ENCODE peak calls at places on chromosome 18, in four cellular contexts. M is AML-193, C is EH, G is NCI-H1417. U is an unnamed sample.

GRCh38 chr18:497688-498087 is 2.8 kb downstream of the COLEC12 start:
- DNase-seq in M (no peak), C (no peak), G (no peak), U (no peak)

GRCh38 chr18:42706618-42707017 is 408.9 kb downstream of the RIT2 start:
- DNase-seq in G (peak), C (no peak), M (no peak), U (peak)

GRCh38 chr18:44679056-44679911 is 1.4 kb upstream of the SETBP1 start:
- DNase-seq in C (peak), M (peak), G (peak), U (peak)

GRCh38 chr18:24987271-24987932 is 364.6 kb downstream of the ZNF521 start:
- DNase-seq in C (peak), G (no peak), M (no peak), U (no peak)

GRCh38 chr18:74567805-74568204 is 29.9 kb upstream of the ZNF407 start:
- DNase-seq in M (peak), G (no peak), C (no peak), U (no peak)

GRCh38 chr18:24538421-24539264 is 78.2 kb downstream of the HRH4 start:
- DNase-seq in C (no peak), M (no peak), G (peak), U (no peak)

GRCh38 chr18:59988098-59988706 is 88.4 kb downstream of the PMAIP1 start:
- DNase-seq in C (peak), M (peak), G (peak), U (peak)

GRCh38 chr18:808502-808901 is 3.5 kb downstream of the YES1 start:
- DNase-seq in M (no peak), G (no peak), C (peak), U (no peak)

GRCh38 chr18:28075501-28075900 is 101.4 kb downstream of the CDH2 start:
- DNase-seq in M (no peak), C (peak), G (no peak), U (no peak)

GRCh38 chr18:42334931-42335330 is 379.9 kb downstream of the PIK3C3 start:
- DNase-seq in G (no peak), C (no peak), M (no peak), U (no peak)

U was measured in NCI-H2227 treated with DMSO at 0.1 percent for 48 hours.